ENCODE peak calls at places on chromosomes 16 and 17, in nine cellular contexts. One of them, this sample, is unnamed.

GRCh38 chr16:50428116-50428515 is 59.3 kb upstream of the BRD7 start:
- DNase-seq in EL: peak
- DNase-seq in stimulated activated CD4-positive, alpha-beta T cell treated with anti-CD3 and anti-CD28 coated beads, Interleukin-2, amount 100 ng/mL, for 48 hours: no peak
- DNase-seq in skeletal muscle cell: no peak
- DNase-seq in NCI-H1105 treated with DMSO at 0.1 percent for 48 hours: no peak
- DNase-seq in neuronal stem cell: no peak
- DNase-seq in CD8-positive, alpha-beta T cell: no peak
- DNase-seq in activated effector memory CD4-positive, alpha-beta T cell treated with anti-CD3 and anti-CD28 coated beads, Interleukin-2, amount 50 U/mL, for 16 hours: no peak
- DNase-seq in BE2C: no peak
- DNase-seq in this sample: no peak

GRCh38 chr16:20181386-20181785 is 107.7 kb upstream of the GPR139 start:
- DNase-seq in EL: no peak
- DNase-seq in stimulated activated CD4-positive, alpha-beta T cell treated with anti-CD3 and anti-CD28 coated beads, Interleukin-2, amount 100 ng/mL, for 48 hours: no peak
- DNase-seq in skeletal muscle cell: no peak
- DNase-seq in NCI-H1105 treated with DMSO at 0.1 percent for 48 hours: peak
- DNase-seq in neuronal stem cell: no peak
- DNase-seq in CD8-positive, alpha-beta T cell: no peak
- DNase-seq in activated effector memory CD4-positive, alpha-beta T cell treated with anti-CD3 and anti-CD28 coated beads, Interleukin-2, amount 50 U/mL, for 16 hours: no peak
- DNase-seq in BE2C: no peak
- DNase-seq in this sample: peak

GRCh38 chr17:77468897-77469296 is 328.1 kb downstream of the SEC14L1 start:
- DNase-seq in EL: no peak
- DNase-seq in stimulated activated CD4-positive, alpha-beta T cell treated with anti-CD3 and anti-CD28 coated beads, Interleukin-2, amount 100 ng/mL, for 48 hours: no peak
- DNase-seq in skeletal muscle cell: no peak
- DNase-seq in NCI-H1105 treated with DMSO at 0.1 percent for 48 hours: no peak
- DNase-seq in neuronal stem cell: no peak
- DNase-seq in CD8-positive, alpha-beta T cell: no peak
- DNase-seq in activated effector memory CD4-positive, alpha-beta T cell treated with anti-CD3 and anti-CD28 coated beads, Interleukin-2, amount 50 U/mL, for 16 hours: no peak
- DNase-seq in BE2C: no peak
- DNase-seq in this sample: no peak

GRCh38 chr17:18326572-18326971 is 11.5 kb downstream of the SMCR8 start:
- DNase-seq in EL: no peak
- DNase-seq in stimulated activated CD4-positive, alpha-beta T cell treated with anti-CD3 and anti-CD28 coated beads, Interleukin-2, amount 100 ng/mL, for 48 hours: no peak
- DNase-seq in skeletal muscle cell: no peak
- DNase-seq in NCI-H1105 treated with DMSO at 0.1 percent for 48 hours: no peak
- DNase-seq in neuronal stem cell: no peak
- DNase-seq in CD8-positive, alpha-beta T cell: no peak
- DNase-seq in activated effector memory CD4-positive, alpha-beta T cell treated with anti-CD3 and anti-CD28 coated beads, Interleukin-2, amount 50 U/mL, for 16 hours: no peak
- DNase-seq in BE2C: no peak
- DNase-seq in this sample: no peak

GRCh38 chr17:45011767-45012166 is 39.7 kb downstream of the DCAKD start:
- DNase-seq in EL: no peak
- DNase-seq in stimulated activated CD4-positive, alpha-beta T cell treated with anti-CD3 and anti-CD28 coated beads, Interleukin-2, amount 100 ng/mL, for 48 hours: no peak
- DNase-seq in skeletal muscle cell: no peak
- DNase-seq in NCI-H1105 treated with DMSO at 0.1 percent for 48 hours: no peak
- DNase-seq in neuronal stem cell: no peak
- DNase-seq in CD8-positive, alpha-beta T cell: no peak
- DNase-seq in activated effector memory CD4-positive, alpha-beta T cell treated with anti-CD3 and anti-CD28 coated beads, Interleukin-2, amount 50 U/mL, for 16 hours: no peak
- DNase-seq in BE2C: no peak
- DNase-seq in this sample: no peak

GRCh38 chr17:46769531-46770438 is 48.7 kb downstream of the WNT3 start:
- DNase-seq in EL: peak
- DNase-seq in stimulated activated CD4-positive, alpha-beta T cell treated with anti-CD3 and anti-CD28 coated beads, Interleukin-2, amount 100 ng/mL, for 48 hours: no peak
- DNase-seq in skeletal muscle cell: no peak
- DNase-seq in NCI-H1105 treated with DMSO at 0.1 percent for 48 hours: no peak
- DNase-seq in neuronal stem cell: no peak
- DNase-seq in CD8-positive, alpha-beta T cell: no peak
- DNase-seq in activated effector memory CD4-positive, alpha-beta T cell treated with anti-CD3 and anti-CD28 coated beads, Interleukin-2, amount 50 U/mL, for 16 hours: no peak
- DNase-seq in BE2C: no peak
- DNase-seq in this sample: no peak

GRCh38 chr16:3112881-3113574 is 642 bp downstream of the ZNF205 start:
- DNase-seq in EL: no peak
- DNase-seq in stimulated activated CD4-positive, alpha-beta T cell treated with anti-CD3 and anti-CD28 coated beads, Interleukin-2, amount 100 ng/mL, for 48 hours: no peak
- DNase-seq in skeletal muscle cell: no peak
- DNase-seq in NCI-H1105 treated with DMSO at 0.1 percent for 48 hours: no peak
- DNase-seq in neuronal stem cell: no peak
- DNase-seq in CD8-positive, alpha-beta T cell: no peak
- DNase-seq in activated effector memory CD4-positive, alpha-beta T cell treated with anti-CD3 and anti-CD28 coated beads, Interleukin-2, amount 50 U/mL, for 16 hours: no peak
- DNase-seq in BE2C: no peak
- DNase-seq in this sample: peak

GRCh38 chr17:83094291-83094690 is 14.9 kb downstream of the METRNL start:
- DNase-seq in EL: no peak
- DNase-seq in stimulated activated CD4-positive, alpha-beta T cell treated with anti-CD3 and anti-CD28 coated beads, Interleukin-2, amount 100 ng/mL, for 48 hours: no peak
- DNase-seq in skeletal muscle cell: no peak
- DNase-seq in NCI-H1105 treated with DMSO at 0.1 percent for 48 hours: no peak
- DNase-seq in neuronal stem cell: no peak
- DNase-seq in CD8-positive, alpha-beta T cell: no peak
- DNase-seq in activated effector memory CD4-positive, alpha-beta T cell treated with anti-CD3 and anti-CD28 coated beads, Interleukin-2, amount 50 U/mL, for 16 hours: no peak
- DNase-seq in BE2C: no peak
- DNase-seq in this sample: no peak

GRCh38 chr17:57930239-57930638 is 25.0 kb downstream of the CUEDC1 start:
- DNase-seq in EL: no peak
- DNase-seq in stimulated activated CD4-positive, alpha-beta T cell treated with anti-CD3 and anti-CD28 coated beads, Interleukin-2, amount 100 ng/mL, for 48 hours: no peak
- DNase-seq in skeletal muscle cell: no peak
- DNase-seq in NCI-H1105 treated with DMSO at 0.1 percent for 48 hours: no peak
- DNase-seq in neuronal stem cell: no peak
- DNase-seq in CD8-positive, alpha-beta T cell: no peak
- DNase-seq in activated effector memory CD4-positive, alpha-beta T cell treated with anti-CD3 and anti-CD28 coated beads, Interleukin-2, amount 50 U/mL, for 16 hours: no peak
- DNase-seq in BE2C: no peak
- DNase-seq in this sample: no peak

This sample was measured in myocyte.